ENCODE peak calls at places on chromosomes 1 and 21, in four cellular contexts. One of them, this sample, is unnamed.

GRCh38 chr1:244294825-244295224 is 156.9 kb downstream of the ADSS2 start:
- DNase-seq in CD4-positive, alpha-beta memory T cell: no peak
- DNase-seq in cardiac fibroblast: no peak
- DNase-seq in IMR-90: no peak
- DNase-seq in this sample: no peak

GRCh38 chr1:166952002-166952746 is 23.2 kb downstream of the ILDR2 start:
- DNase-seq in CD4-positive, alpha-beta memory T cell: no peak
- DNase-seq in cardiac fibroblast: peak; percentile 52
- DNase-seq in IMR-90: peak; percentile 48
- DNase-seq in this sample: no peak

GRCh38 chr1:15432327-15432726 is 5.9 kb upstream of the CTRC start:
- DNase-seq in CD4-positive, alpha-beta memory T cell: no peak
- DNase-seq in cardiac fibroblast: no peak
- DNase-seq in IMR-90: no peak
- DNase-seq in this sample: no peak

GRCh38 chr1:180722586-180722985 is 90.8 kb downstream of the XPR1 start:
- DNase-seq in CD4-positive, alpha-beta memory T cell: no peak
- DNase-seq in cardiac fibroblast: no peak
- DNase-seq in IMR-90: no peak
- DNase-seq in this sample: no peak

GRCh38 chr1:211198111-211198510 is 61.1 kb upstream of the RCOR3 start:
- DNase-seq in CD4-positive, alpha-beta memory T cell: no peak
- DNase-seq in cardiac fibroblast: peak; percentile 78
- DNase-seq in IMR-90: peak; percentile 51
- DNase-seq in this sample: no peak

GRCh38 chr21:44966135-44967081 is 26.6 kb downstream of the SLX9 start:
- DNase-seq in CD4-positive, alpha-beta memory T cell: no peak
- DNase-seq in cardiac fibroblast: no peak
- DNase-seq in IMR-90: no peak
- DNase-seq in this sample: no peak

GRCh38 chr1:58718435-58718834 is 18.6 kb upstream of the MYSM1 start:
- DNase-seq in CD4-positive, alpha-beta memory T cell: peak; percentile 20
- DNase-seq in cardiac fibroblast: peak; percentile 24
- DNase-seq in IMR-90: peak; percentile 22
- DNase-seq in this sample: peak; percentile 57

GRCh38 chr1:38889589-38889988 is 8.2 kb upstream of the GJA9 start:
- DNase-seq in CD4-positive, alpha-beta memory T cell: no peak
- DNase-seq in cardiac fibroblast: no peak
- DNase-seq in IMR-90: no peak
- DNase-seq in this sample: no peak

GRCh38 chr1:23854568-23854967 is 13.5 kb downstream of the FUCA1 start:
- DNase-seq in CD4-positive, alpha-beta memory T cell: no peak
- DNase-seq in cardiac fibroblast: peak; percentile 35
- DNase-seq in IMR-90: no peak
- DNase-seq in this sample: peak; percentile 17

GRCh38 chr1:154386643-154387352 is 18.3 kb upstream of the IL6R start:
- DNase-seq in CD4-positive, alpha-beta memory T cell: peak; percentile 67
- DNase-seq in cardiac fibroblast: no peak
- DNase-seq in IMR-90: no peak
- DNase-seq in this sample: no peak

GRCh38 chr1:219959540-219960208 is 31.3 kb upstream of the SLC30A10 start:
- DNase-seq in CD4-positive, alpha-beta memory T cell: no peak
- DNase-seq in cardiac fibroblast: no peak
- DNase-seq in IMR-90: no peak
- DNase-seq in this sample: no peak

GRCh38 chr1:205977348-205978014 is 25.7 kb downstream of the RAB7B start:
- DNase-seq in CD4-positive, alpha-beta memory T cell: peak; percentile 70
- DNase-seq in cardiac fibroblast: peak; percentile 87
- DNase-seq in IMR-90: peak; percentile 81
- DNase-seq in this sample: peak; percentile 73

GRCh38 chr21:32350211-32350980 is 42.4 kb downstream of the URB1 start:
- DNase-seq in CD4-positive, alpha-beta memory T cell: no peak
- DNase-seq in cardiac fibroblast: no peak
- DNase-seq in IMR-90: no peak
- DNase-seq in this sample: no peak

GRCh38 chr1:154810571-154810970 is 59.5 kb downstream of the KCNN3 start:
- DNase-seq in CD4-positive, alpha-beta memory T cell: no peak
- DNase-seq in cardiac fibroblast: no peak
- DNase-seq in IMR-90: no peak
- DNase-seq in this sample: no peak

GRCh38 chr1:216566809-216567208 is 143.6 kb upstream of the USH2A start:
- DNase-seq in CD4-positive, alpha-beta memory T cell: no peak
- DNase-seq in cardiac fibroblast: peak; percentile 58
- DNase-seq in IMR-90: peak; percentile 45
- DNase-seq in this sample: no peak

GRCh38 chr1:28341591-28341990 is 12.8 kb downstream of the MED18 start:
- DNase-seq in CD4-positive, alpha-beta memory T cell: no peak
- DNase-seq in cardiac fibroblast: peak; percentile 57
- DNase-seq in IMR-90: peak; percentile 45
- DNase-seq in this sample: no peak

GRCh38 chr1:169326644-169327316 is 40.8 kb downstream of the NME7 start:
- DNase-seq in CD4-positive, alpha-beta memory T cell: no peak
- DNase-seq in cardiac fibroblast: peak; percentile 51
- DNase-seq in IMR-90: peak; percentile 59
- DNase-seq in this sample: no peak

GRCh38 chr1:156359973-156360372 is 9.0 kb upstream of the RHBG start:
- DNase-seq in CD4-positive, alpha-beta memory T cell: no peak
- DNase-seq in cardiac fibroblast: peak; percentile 60
- DNase-seq in IMR-90: peak; percentile 43
- DNase-seq in this sample: no peak

GRCh38 chr1:231603598-231604275 is 22.9 kb upstream of the DISC1 start:
- DNase-seq in CD4-positive, alpha-beta memory T cell: peak; percentile 63
- DNase-seq in cardiac fibroblast: peak; percentile 71
- DNase-seq in IMR-90: peak; percentile 54
- DNase-seq in this sample: peak; percentile 71
- H3K4me3 ChIP-seq in CD4-positive, alpha-beta memory T cell: peak overlapping the region; percentile 74
- H3K4me3 ChIP-seq in cardiac fibroblast: peak overlapping the region; percentile 54
- H3K4me3 ChIP-seq in IMR-90: peak overlapping the region; percentile 76
- H3K4me3 ChIP-seq in this sample: peak overlapping the region; percentile 65

GRCh38 chr1:177686929-177687328 is 282.9 kb downstream of the SEC16B start:
- DNase-seq in CD4-positive, alpha-beta memory T cell: no peak
- DNase-seq in cardiac fibroblast: no peak
- DNase-seq in IMR-90: no peak
- DNase-seq in this sample: no peak

GRCh38 chr1:177687544-177687943 is 282.3 kb downstream of the SEC16B start:
- DNase-seq in CD4-positive, alpha-beta memory T cell: no peak
- DNase-seq in cardiac fibroblast: no peak
- DNase-seq in IMR-90: no peak
- DNase-seq in this sample: no peak
- H3K4me3 ChIP-seq in CD4-positive, alpha-beta memory T cell: no peak overlapping the region
- H3K4me3 ChIP-seq in cardiac fibroblast: no peak overlapping the region
- H3K4me3 ChIP-seq in IMR-90: no peak overlapping the region
- H3K4me3 ChIP-seq in this sample: no peak overlapping the region

GRCh38 chr1:228992044-228992443 is 256.8 kb downstream of the RHOU start:
- DNase-seq in CD4-positive, alpha-beta memory T cell: no peak
- DNase-seq in cardiac fibroblast: no peak
- DNase-seq in IMR-90: no peak
- DNase-seq in this sample: no peak

GRCh38 chr1:228990906-228991569 is 255.8 kb downstream of the RHOU start:
- DNase-seq in CD4-positive, alpha-beta memory T cell: no peak
- DNase-seq in cardiac fibroblast: no peak
- DNase-seq in IMR-90: no peak
- DNase-seq in this sample: no peak

GRCh38 chr1:228995229-228995628 is 259.9 kb downstream of the RHOU start:
- DNase-seq in CD4-positive, alpha-beta memory T cell: no peak
- DNase-seq in cardiac fibroblast: no peak
- DNase-seq in IMR-90: no peak
- DNase-seq in this sample: no peak

GRCh38 chr1:228994691-228995090 is 259.4 kb downstream of the RHOU start:
- DNase-seq in CD4-positive, alpha-beta memory T cell: no peak
- DNase-seq in cardiac fibroblast: no peak
- DNase-seq in IMR-90: no peak
- DNase-seq in this sample: no peak

GRCh38 chr1:228993106-228993505 is 257.8 kb downstream of the RHOU start:
- DNase-seq in CD4-positive, alpha-beta memory T cell: no peak
- DNase-seq in cardiac fibroblast: no peak
- DNase-seq in IMR-90: no peak
- DNase-seq in this sample: no peak
- H3K4me3 ChIP-seq in CD4-positive, alpha-beta memory T cell: no peak overlapping the region
- H3K4me3 ChIP-seq in cardiac fibroblast: no peak overlapping the region
- H3K4me3 ChIP-seq in IMR-90: no peak overlapping the region
- H3K4me3 ChIP-seq in this sample: no peak overlapping the region

GRCh38 chr1:157880621-157881020 is 39.0 kb upstream of the CD5L start:
- DNase-seq in CD4-positive, alpha-beta memory T cell: no peak
- DNase-seq in cardiac fibroblast: no peak
- DNase-seq in IMR-90: no peak
- DNase-seq in this sample: no peak

GRCh38 chr1:157882560-157882959 is 41.0 kb upstream of the CD5L start:
- DNase-seq in CD4-positive, alpha-beta memory T cell: no peak
- DNase-seq in cardiac fibroblast: no peak
- DNase-seq in IMR-90: no peak
- DNase-seq in this sample: no peak

GRCh38 chr1:157878059-157878458 is 36.5 kb upstream of the CD5L start:
- DNase-seq in CD4-positive, alpha-beta memory T cell: no peak
- DNase-seq in cardiac fibroblast: peak; percentile 62
- DNase-seq in IMR-90: peak; percentile 35
- DNase-seq in this sample: peak; percentile 48
- H3K4me3 ChIP-seq in CD4-positive, alpha-beta memory T cell: no peak overlapping the region
- H3K4me3 ChIP-seq in cardiac fibroblast: no peak overlapping the region
- H3K4me3 ChIP-seq in IMR-90: no peak overlapping the region
- H3K4me3 ChIP-seq in this sample: no peak overlapping the region

GRCh38 chr1:149846600-149847466 is 52.5 kb upstream of the BOLA1 start:
- DNase-seq in CD4-positive, alpha-beta memory T cell: no peak
- DNase-seq in cardiac fibroblast: no peak
- DNase-seq in IMR-90: no peak
- DNase-seq in this sample: no peak
- H3K4me3 ChIP-seq in CD4-positive, alpha-beta memory T cell: no peak overlapping the region
- H3K4me3 ChIP-seq in cardiac fibroblast: no peak overlapping the region
- H3K4me3 ChIP-seq in IMR-90: no peak overlapping the region
- H3K4me3 ChIP-seq in this sample: no peak overlapping the region

GRCh38 chr1:110177775-110178174 is 27.5 kb downstream of the SLC6A17 start:
- DNase-seq in CD4-positive, alpha-beta memory T cell: no peak
- DNase-seq in cardiac fibroblast: no peak
- DNase-seq in IMR-90: no peak
- DNase-seq in this sample: no peak
- H3K4me3 ChIP-seq in CD4-positive, alpha-beta memory T cell: no peak overlapping the region
- H3K4me3 ChIP-seq in cardiac fibroblast: no peak overlapping the region
- H3K4me3 ChIP-seq in IMR-90: no peak overlapping the region
- H3K4me3 ChIP-seq in this sample: no peak overlapping the region

GRCh38 chr1:3663999-3664699 is 11.8 kb downstream of the TP73 start:
- DNase-seq in CD4-positive, alpha-beta memory T cell: no peak
- DNase-seq in cardiac fibroblast: no peak
- DNase-seq in IMR-90: no peak
- DNase-seq in this sample: no peak

GRCh38 chr1:3661631-3662030 is 9.3 kb downstream of the TP73 start:
- DNase-seq in CD4-positive, alpha-beta memory T cell: no peak
- DNase-seq in cardiac fibroblast: no peak
- DNase-seq in IMR-90: no peak
- DNase-seq in this sample: no peak

GRCh38 chr1:3662080-3662671 is 9.9 kb downstream of the TP73 start:
- DNase-seq in CD4-positive, alpha-beta memory T cell: no peak
- DNase-seq in cardiac fibroblast: no peak
- DNase-seq in IMR-90: no peak
- DNase-seq in this sample: no peak

GRCh38 chr1:3668148-3668547 is 15.8 kb downstream of the TP73 start:
- DNase-seq in CD4-positive, alpha-beta memory T cell: no peak
- DNase-seq in cardiac fibroblast: no peak
- DNase-seq in IMR-90: no peak
- DNase-seq in this sample: no peak

DNA sequence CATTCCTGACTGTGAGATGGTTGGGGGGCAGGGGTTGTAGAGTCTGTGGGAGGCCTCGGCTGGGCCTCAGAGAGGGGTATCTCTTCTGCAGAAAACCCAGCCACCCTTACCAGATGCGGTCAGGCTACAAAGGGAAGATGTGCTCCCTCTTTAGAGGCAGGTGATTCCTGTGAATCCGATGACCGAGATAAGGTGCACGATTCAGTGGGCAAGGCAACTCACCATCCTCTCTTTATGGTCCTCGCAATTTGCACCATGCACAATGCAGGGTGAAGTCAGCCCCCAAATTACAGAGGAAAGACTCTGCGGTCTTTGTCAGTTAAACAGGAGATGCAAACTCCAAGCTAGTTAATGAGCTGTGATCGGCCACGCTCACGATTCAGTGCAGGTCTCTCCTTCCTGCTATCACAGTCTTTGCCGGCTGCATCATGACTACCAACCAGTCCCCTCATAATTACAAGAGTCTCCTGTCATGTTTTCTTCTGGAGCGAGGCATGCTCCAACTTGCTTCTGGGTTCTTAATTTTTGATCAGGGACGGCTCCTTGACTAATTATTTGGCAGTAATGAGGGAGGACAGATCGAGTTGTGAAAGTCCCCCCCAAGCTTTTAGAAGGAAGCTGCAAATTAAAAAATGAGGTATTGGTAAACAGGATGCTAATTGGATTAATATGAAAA is 12.5 kb downstream of the TP73 start:
- DNase-seq in CD4-positive, alpha-beta memory T cell: no peak
- DNase-seq in cardiac fibroblast: no peak
- DNase-seq in IMR-90: no peak
- DNase-seq in this sample: no peak
- H3K4me3 ChIP-seq in CD4-positive, alpha-beta memory T cell: no peak overlapping the region
- H3K4me3 ChIP-seq in cardiac fibroblast: no peak overlapping the region
- H3K4me3 ChIP-seq in IMR-90: no peak overlapping the region
- H3K4me3 ChIP-seq in this sample: no peak overlapping the region

GRCh38 chr21:46284722-46285121 is 689 bp downstream of the MCM3AP start:
- DNase-seq in CD4-positive, alpha-beta memory T cell: no peak
- DNase-seq in cardiac fibroblast: no peak
- DNase-seq in IMR-90: no peak
- DNase-seq in this sample: no peak
- H3K4me3 ChIP-seq in CD4-positive, alpha-beta memory T cell: peak overlapping the region; percentile 71
- H3K4me3 ChIP-seq in cardiac fibroblast: peak overlapping the region; percentile 81
- H3K4me3 ChIP-seq in IMR-90: peak overlapping the region; percentile 69
- H3K4me3 ChIP-seq in this sample: peak overlapping the region; percentile 88

GRCh38 chr21:29384608-29385359 is 86.1 kb downstream of the BACH1 start:
- DNase-seq in CD4-positive, alpha-beta memory T cell: no peak
- DNase-seq in cardiac fibroblast: no peak
- DNase-seq in IMR-90: no peak
- DNase-seq in this sample: peak; percentile 55
- H3K4me3 ChIP-seq in CD4-positive, alpha-beta memory T cell: no peak overlapping the region
- H3K4me3 ChIP-seq in cardiac fibroblast: no peak overlapping the region
- H3K4me3 ChIP-seq in IMR-90: no peak overlapping the region
- H3K4me3 ChIP-seq in this sample: no peak overlapping the region

This sample was measured in Jurkat, Clone E6-1.